ENCODE peak calls at places on chromosomes 7 and 10, in nine cellular contexts. W is CD14-positive monocyte, P is cardiac muscle cell, C is GM20000, T is astrocyte of the spinal cord, R is Panc1, N is prostate gland, U is HFFc6, O is PC-3. D is an unnamed sample.

GRCh38 chr10:74056081-74056818 is 58.3 kb downstream of the VCL start:
- DNase-seq in O (peak), R (peak), W (no peak), C (peak), U (peak), P (peak), N (no peak), T (peak), D (no peak)

GRCh38 chr7:99623091-99623693 is 6.4 kb downstream of the ZSCAN25 start:
- DNase-seq in N (peak), P (no peak), R (no peak), O (no peak), C (no peak), U (peak), W (no peak), T (no peak), D (no peak)

GRCh38 chr10:50251309-50251850 is at the start of gene ASAH2:
- DNase-seq in O (no peak), R (no peak), C (no peak), W (no peak), U (no peak), P (no peak), T (no peak), N (no peak), D (no peak)

GRCh38 chr7:118580743-118581382 is 356.4 kb downstream of the ANKRD7 start:
- DNase-seq in N (no peak), P (no peak), O (no peak), T (no peak), R (no peak), U (no peak), C (no peak), W (no peak), D (no peak)

GRCh38 chr7:155471728-155472127 is 13.8 kb downstream of the EN2 start:
- DNase-seq in N (no peak), R (no peak), T (no peak), O (no peak), C (no peak), W (no peak), P (no peak), U (no peak), D (no peak)

GRCh38 chr7:100353685-100354330 is 4.1 kb upstream of the PILRB start:
- DNase-seq in C (no peak), T (no peak), U (no peak), W (no peak), N (no peak), O (no peak), R (no peak), P (no peak), D (no peak)

GRCh38 chr7:142383826-142384507 is 126.1 kb upstream of the PRSS58 start:
- DNase-seq in C (no peak), N (no peak), R (no peak), P (no peak), U (no peak), T (no peak), W (no peak), O (peak), D (no peak)

GRCh38 chr7:76356823-76357222 is 2.0 kb downstream of the YWHAG start:
- DNase-seq in W (no peak), U (peak), P (peak), N (no peak), O (peak), R (no peak), T (peak), C (no peak), D (no peak)

GRCh38 chr7:98991141-98991540 is 112.8 kb downstream of the TRRAP start:
- DNase-seq in W (no peak), P (no peak), C (no peak), N (no peak), T (no peak), O (no peak), U (no peak), R (no peak), D (no peak)

GRCh38 chr7:122311280-122311679 is 6.7 kb upstream of the FEZF1 start:
- DNase-seq in C (no peak), P (no peak), T (no peak), N (no peak), U (no peak), R (no peak), O (no peak), W (no peak), D (no peak)

GRCh38 chr7:73623798-73624668 is at the start of gene MLXIPL:
- DNase-seq in R (no peak), C (peak), U (no peak), N (peak), T (peak), W (peak), P (peak), O (peak), D (no peak)

GRCh38 chr7:20033621-20034200 is 183.5 kb downstream of the MACC1 start:
- DNase-seq in R (peak), O (peak), C (no peak), U (peak), N (no peak), T (peak), P (peak), W (no peak), D (peak)

GRCh38 chr7:22697897-22698645 is 28.9 kb upstream of the IL6 start:
- DNase-seq in O (no peak), T (no peak), C (peak), N (no peak), U (no peak), W (no peak), R (no peak), P (no peak), D (no peak)

GRCh38 chr7:121419201-121420148 is 23.4 kb upstream of the FAM3C start:
- DNase-seq in W (no peak), O (no peak), C (no peak), N (no peak), T (no peak), U (no peak), P (no peak), R (no peak), D (no peak)

GRCh38 chr10:35421553-35422178 is 85.4 kb downstream of the CCNY start:
- DNase-seq in U (peak), T (peak), P (peak), W (no peak), C (no peak), R (peak), O (peak), N (no peak), D (peak)

GRCh38 chr7:88357794-88358533 is 51.3 kb upstream of the STEAP4 start:
- DNase-seq in N (no peak), U (no peak), C (peak), O (peak), W (no peak), T (no peak), R (no peak), P (peak), D (no peak)

GRCh38 chr7:84837405-84837804 is 349.5 kb downstream of the SEMA3D start:
- DNase-seq in P (no peak), T (peak), C (no peak), O (no peak), N (no peak), W (no peak), R (no peak), U (no peak), D (no peak)

GRCh38 chr7:100122067-100122466 is 2.6 kb downstream of the CNPY4 start:
- DNase-seq in T (no peak), C (no peak), P (no peak), N (no peak), O (no peak), W (no peak), U (no peak), R (no peak), D (no peak)

GRCh38 chr7:112572669-112573301 is 92.0 kb downstream of the LSMEM1 start:
- DNase-seq in R (no peak), W (no peak), U (no peak), C (no peak), N (peak), T (no peak), P (no peak), O (peak), D (no peak)

GRCh38 chr10:119113805-119114732 is 10.2 kb downstream of the DENND10 start:
- DNase-seq in W (no peak), U (peak), C (no peak), P (peak), O (peak), R (no peak), N (no peak), T (peak), D (peak)

GRCh38 chr7:87225696-87226095 is 6.2 kb upstream of the TMEM243 start:
- DNase-seq in T (peak), U (peak), C (no peak), P (no peak), W (no peak), R (no peak), O (peak), N (no peak), D (no peak)

GRCh38 chr10:30798621-30799020 is 169.1 kb upstream of the LYZL2 start:
- DNase-seq in T (no peak), U (no peak), O (no peak), C (no peak), W (no peak), P (no peak), R (no peak), N (no peak), D (no peak)

GRCh38 chr10:131242007-131242406 is 69.5 kb downstream of the TCERG1L start:
- DNase-seq in T (no peak), P (no peak), C (no peak), W (no peak), O (peak), R (no peak), U (no peak), N (no peak), D (no peak)

DNA sequence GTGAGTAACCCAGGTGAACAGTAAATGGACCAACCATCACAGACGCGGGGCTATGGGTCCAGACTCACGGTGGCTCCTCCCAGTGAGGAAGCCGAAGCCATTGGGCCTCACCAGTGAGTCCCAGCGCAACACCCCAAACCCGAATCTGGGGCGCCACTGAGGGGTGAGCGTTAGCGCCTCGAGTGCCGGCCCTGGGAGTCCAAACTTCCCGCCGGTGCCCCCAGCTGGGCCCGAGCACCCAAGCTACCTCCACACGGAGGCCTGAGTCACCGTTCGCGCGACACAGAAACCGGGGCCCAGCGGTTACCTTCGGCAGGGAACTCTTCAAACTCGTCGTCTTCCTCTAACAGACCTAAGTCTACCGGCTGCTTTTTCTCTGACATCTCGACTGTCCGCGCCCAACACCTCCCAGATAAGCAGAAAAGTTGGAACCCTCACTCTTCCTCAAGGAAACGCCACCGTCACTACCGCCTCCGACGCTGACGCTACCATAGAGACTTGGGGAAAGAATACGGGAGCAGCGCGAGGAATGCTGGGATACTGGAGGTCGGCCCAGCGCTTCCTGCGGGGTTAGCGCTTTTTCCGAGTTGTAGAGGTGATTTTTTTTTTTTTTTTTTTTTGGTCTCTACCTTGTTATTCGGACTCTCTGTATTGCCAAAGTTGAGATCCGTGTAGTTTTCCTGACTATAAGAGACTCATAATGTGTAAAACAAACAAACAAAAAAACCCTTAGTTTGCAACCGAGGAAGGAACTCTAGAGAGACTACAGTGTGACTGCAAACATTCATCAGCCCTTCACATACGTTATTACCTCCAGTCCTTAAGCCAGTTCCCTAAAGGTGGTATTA is at the start of gene SEM1:
- DNase-seq in U (peak), C (peak), P (peak), O (peak), W (peak), R (peak), N (peak), T (peak), D (peak)
- TF ChIP-seq CTCF in U (peak), C (no peak), P (no peak), O (no peak), W (no peak), R (no peak), N (no peak), T (no peak), D (no peak)

DNA sequence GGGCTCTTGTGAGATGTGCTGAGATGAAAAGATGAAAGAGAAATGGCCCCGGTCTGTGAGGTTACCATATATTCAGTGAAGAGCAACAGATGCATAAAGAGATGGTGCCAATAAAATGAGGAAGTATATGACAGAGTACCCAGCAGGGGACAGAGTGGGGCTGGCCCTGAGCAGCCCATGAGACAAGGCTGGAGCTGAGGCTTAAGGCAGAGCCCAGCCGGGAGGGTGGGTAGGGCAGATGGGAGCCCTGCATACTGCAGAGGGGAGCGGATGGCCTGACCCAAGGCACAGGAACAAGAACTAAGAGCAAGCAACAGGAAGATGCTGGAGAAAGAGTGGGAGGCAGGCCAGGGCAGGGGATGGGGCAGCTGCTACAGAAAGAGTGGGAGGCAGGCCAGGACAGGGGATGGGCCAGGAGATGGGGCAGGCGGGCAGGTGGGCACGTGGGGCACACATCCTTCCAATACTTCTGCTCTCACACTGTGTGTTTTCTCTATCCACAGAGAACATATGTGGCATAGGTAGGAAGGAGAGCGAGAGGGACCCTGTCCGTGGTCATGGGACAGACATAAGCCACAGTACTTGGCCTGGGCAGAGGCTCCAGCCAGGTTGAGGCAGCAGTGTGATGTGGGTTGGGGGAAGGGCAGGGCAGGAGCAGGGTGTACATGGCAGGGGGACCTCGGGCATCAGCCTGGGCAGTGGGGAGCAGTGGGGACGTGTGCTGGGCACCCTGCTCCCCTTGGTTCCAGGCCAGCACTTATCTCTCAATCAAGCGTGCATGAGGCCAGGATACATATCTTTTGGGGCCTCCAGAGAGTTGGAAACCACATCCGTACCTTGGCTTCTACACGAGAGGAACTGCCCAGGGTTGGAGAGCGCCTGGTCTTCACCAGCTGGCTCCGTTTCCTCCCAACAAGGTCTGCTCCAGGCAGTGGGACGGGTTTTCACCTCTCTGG is 91.6 kb upstream of the IKZF1 start:
- DNase-seq in O (no peak), T (no peak), C (peak), N (no peak), U (no peak), P (no peak), R (no peak), W (no peak), D (no peak)
- TF ChIP-seq CTCF in O (no peak), T (no peak), C (no peak), N (no peak), U (no peak), P (no peak), R (no peak), W (no peak), D (no peak)

GRCh38 chr7:39186131-39186530 is 208.4 kb downstream of the POU6F2 start:
- DNase-seq in R (no peak), O (no peak), N (no peak), C (no peak), W (no peak), P (no peak), T (no peak), U (no peak), D (no peak)

GRCh38 chr7:39181398-39181797 is 203.7 kb downstream of the POU6F2 start:
- DNase-seq in R (no peak), C (no peak), P (no peak), T (no peak), N (no peak), U (no peak), W (no peak), O (no peak), D (no peak)

GRCh38 chr7:39186671-39187070 is 209.0 kb downstream of the POU6F2 start:
- DNase-seq in P (no peak), R (no peak), O (no peak), N (no peak), W (no peak), U (no peak), C (no peak), T (no peak), D (no peak)

GRCh38 chr7:39187130-39187529 is 209.4 kb downstream of the POU6F2 start:
- DNase-seq in T (no peak), R (no peak), P (no peak), O (no peak), N (no peak), W (no peak), U (no peak), C (no peak), D (no peak)

GRCh38 chr7:39184387-39184786 is 206.7 kb downstream of the POU6F2 start:
- DNase-seq in N (no peak), W (no peak), P (no peak), C (no peak), R (no peak), O (peak), T (no peak), U (no peak), D (no peak)
- TF ChIP-seq CTCF in N (no peak), W (no peak), P (no peak), C (no peak), R (no peak), O (no peak), T (no peak), U (no peak), D (no peak)

DNA sequence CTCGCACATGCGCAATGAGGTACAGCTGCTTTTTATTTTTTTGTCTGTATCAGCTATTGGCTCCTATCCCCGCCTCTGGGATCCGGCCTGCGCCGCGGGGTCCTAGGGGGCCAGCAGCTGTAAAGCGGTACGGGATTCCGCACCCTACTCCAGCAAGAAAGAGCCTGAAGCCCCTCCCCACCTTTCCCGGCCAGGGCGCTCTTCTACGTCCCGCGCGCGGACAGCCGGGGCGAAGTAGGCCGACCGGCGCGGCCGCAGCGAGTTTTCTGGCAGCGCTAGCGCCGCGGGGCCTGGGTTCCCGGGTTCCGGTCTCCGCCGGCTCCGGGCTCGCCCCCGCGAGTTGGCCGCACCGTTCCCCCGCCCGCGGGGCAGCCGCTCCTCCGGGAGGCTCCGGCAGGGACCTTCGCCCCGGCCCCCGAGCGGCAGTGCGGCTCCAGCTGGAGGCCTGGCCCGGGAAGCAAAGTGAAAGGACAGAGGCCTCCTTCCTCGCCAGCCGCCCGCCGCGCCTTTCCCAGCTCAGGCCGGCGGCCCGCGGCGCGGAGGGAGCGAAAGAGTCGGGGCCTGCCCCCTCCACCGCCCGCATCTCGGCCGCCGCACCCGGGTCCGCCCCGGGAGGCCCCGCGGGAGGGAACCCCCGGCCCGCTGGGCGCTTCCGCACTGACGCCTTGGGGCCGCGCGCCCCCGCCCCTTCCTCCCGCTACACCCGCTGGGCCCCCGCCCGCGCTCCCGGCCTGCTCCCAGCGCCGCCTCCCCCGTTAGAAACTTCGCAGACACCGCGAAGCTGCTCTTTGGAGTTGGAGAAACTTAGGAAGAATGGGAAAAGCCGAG is 4.7 kb upstream of the SPAG6 start:
- DNase-seq in C (peak), U (peak), N (peak), R (peak), O (peak), W (peak), T (peak), P (peak), D (peak)
- TF ChIP-seq CTCF in C (no peak), U (no peak), N (no peak), R (no peak), O (no peak), W (no peak), T (no peak), P (no peak), D (no peak)

GRCh38 chr7:13894956-13895355 is 94.5 kb downstream of the ETV1 start:
- DNase-seq in O (no peak), R (no peak), W (no peak), C (no peak), P (no peak), U (no peak), N (no peak), T (no peak), D (no peak)
- TF ChIP-seq CTCF in O (peak), R (peak), W (no peak), C (no peak), P (no peak), U (no peak), N (no peak), T (no peak), D (no peak)